ENCODE peak calls at places on chromosomes 6 and 20, in ten cellular contexts. O is cardiac muscle cell, F is pancreas, K is esophagus muscularis mucosa, Z is H9, T is adrenal gland, Q is left ventricle myocardium inferior, D is vagina, M is upper lobe of right lung, L is ovary. B is an unnamed sample. For H3K4me1 and H3K9me3, the result is how much of the 10 kb centered on the place peaks cover.

GRCh38 chr20:37245181-37245580 is 16.4 kb downstream of the GHRH start:
- DNase-seq in O (no peak), F (no peak), K (no peak), Z (no peak), T (no peak), Q (no peak), D (no peak), M (no peak), L (no peak), B (no peak)

GRCh38 chr20:50668326-50668725 is 23.0 kb downstream of the RIPOR3 start:
- DNase-seq in O (no peak), F (no peak), K (no peak), Z (no peak), T (no peak), Q (no peak), D (no peak), M (no peak), L (no peak), B (no peak)

GRCh38 chr6:106182455-106182854 is 96.3 kb downstream of the PRDM1 start:
- DNase-seq in O (no peak), F (no peak), K (no peak), Z (no peak), T (no peak), Q (no peak), D (no peak), M (no peak), L (no peak), B (no peak)

GRCh38 chr6:57147955-57148858 is 23.9 kb upstream of the BAG2 start:
- DNase-seq in O (no peak), F (no peak), K (no peak), Z (no peak), T (no peak), Q (no peak), D (no peak), M (no peak), L (no peak), B (no peak)

GRCh38 chr20:16167423-16167822 is 405.8 kb downstream of the KIF16B start:
- DNase-seq in O (no peak), F (no peak), K (no peak), Z (no peak), T (no peak), Q (no peak), D (no peak), M (no peak), L (no peak), B (no peak)

GRCh38 chr20:63080811-63081210 is 74.0 kb upstream of the BHLHE23 start:
- DNase-seq in O (no peak), F (no peak), K (no peak), Z (no peak), T (no peak), Q (no peak), D (no peak), M (no peak), L (no peak), B (no peak)

GRCh38 chr20:32945710-32946221 is 58.5 kb downstream of the SUN5 start:
- DNase-seq in O (peak), F (no peak), K (no peak), Z (no peak), T (no peak), Q (no peak), D (no peak), M (no peak), L (no peak), B (no peak)

GRCh38 chr20:3923818-3924217 is 34.6 kb downstream of the PANK2 start:
- DNase-seq in O (peak), F (no peak), K (no peak), Z (no peak), T (no peak), Q (no peak), D (no peak), M (no peak), L (no peak), B (no peak)

GRCh38 chr6:44002591-44003344 is 124.5 kb downstream of the MRPL14 start:
- DNase-seq in O (peak), F (peak), K (no peak), Z (peak), T (peak), Q (peak), D (no peak), M (peak), L (peak), B (peak)

GRCh38 chr6:143401060-143401426 is 49.5 kb downstream of the ADAT2 start:
- DNase-seq in O (no peak), F (no peak), K (no peak), Z (no peak), T (no peak), Q (no peak), D (no peak), M (no peak), L (no peak), B (no peak)

GRCh38 chr6:143400258-143401059 is 50.0 kb downstream of the ADAT2 start:
- DNase-seq in O (peak), F (no peak), K (no peak), Z (no peak), T (peak), Q (no peak), D (no peak), M (no peak), L (no peak), B (no peak)

GRCh38 chr6:143405381-143406154 is 44.9 kb downstream of the ADAT2 start:
- DNase-seq in O (peak), F (no peak), K (no peak), Z (no peak), T (no peak), Q (no peak), D (no peak), M (no peak), L (no peak), B (no peak)

GRCh38 chr6:143401636-143402370 is 48.7 kb downstream of the ADAT2 start:
- DNase-seq in O (no peak), F (no peak), K (no peak), Z (no peak), T (no peak), Q (no peak), D (no peak), M (no peak), L (no peak), B (no peak)

DNA sequence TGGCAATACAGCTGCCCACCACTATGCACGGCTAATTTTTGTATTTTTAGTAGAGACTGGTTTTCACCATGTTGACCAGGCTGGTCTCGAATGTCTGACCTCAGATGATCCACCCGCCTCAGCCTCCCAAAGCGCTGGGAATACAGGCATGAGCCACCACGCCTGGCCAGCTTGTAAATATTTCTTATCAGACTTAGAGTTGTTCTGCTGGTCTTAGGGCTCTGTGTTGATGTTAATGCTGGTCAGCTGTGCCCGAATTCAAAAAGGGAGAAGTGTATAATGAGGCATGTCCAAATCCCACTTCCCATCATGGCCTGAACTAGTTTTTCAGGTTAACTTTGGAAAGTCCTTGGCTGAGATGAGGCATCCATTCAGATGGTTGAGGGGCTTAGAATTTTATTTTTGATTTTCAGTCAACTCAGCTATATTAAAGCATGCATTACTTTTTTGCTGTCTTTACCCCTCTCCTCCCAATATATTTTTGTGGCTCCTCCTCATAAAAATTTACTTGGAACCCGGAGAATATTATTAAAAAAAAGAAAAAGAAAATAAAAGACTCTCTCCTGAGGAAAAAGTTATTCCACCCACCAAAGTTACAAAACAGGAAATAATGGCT is 47.7 kb downstream of the ADAT2 start:
- DNase-seq in O (no peak), F (no peak), K (no peak), Z (no peak), T (no peak), Q (no peak), D (no peak), M (no peak), L (no peak), B (no peak)
- H3K4me1 ChIP-seq in O (under half), F (under half), K (under half), Z (under half), T (under half), Q (under half), D (under half), M (under half), L (under half), B (under half)

GRCh38 chr6:30101939-30102700 is 10.8 kb downstream of the TRIM31 start:
- DNase-seq in O (peak), F (peak), K (peak), Z (peak), T (peak), Q (peak), D (peak), M (peak), L (peak), B (peak)
- TF ChIP-seq CTCF in O (peak), F (no peak), K (peak), Z (no peak), T (no peak), Q (peak), D (no peak), M (no peak), L (no peak), B (no peak)

GRCh38 chr6:139204978-139205377 is 70.1 kb downstream of the HECA start:
- DNase-seq in O (no peak), F (no peak), K (no peak), Z (no peak), T (no peak), Q (no peak), D (no peak), M (no peak), L (no peak), B (no peak)
- H3K9me3 ChIP-seq in O (under half), F (under half), K (under half), Z (under half), T (under half), Q (half or more), D (under half), M (under half), L (under half), B (under half)

GRCh38 chr20:59945175-59945574 is 5.0 kb downstream of the FAM217B start:
- DNase-seq in O (no peak), F (no peak), K (no peak), Z (no peak), T (no peak), Q (no peak), D (no peak), M (no peak), L (no peak), B (no peak)
- H3K4me1 ChIP-seq in O (under half), F (under half), K (half or more), Z (under half), T (under half), Q (half or more), D (under half), M (under half), L (under half), B (under half)

GRCh38 chr6:30394139-30394538 is 49.2 kb downstream of the RPP21 start:
- DNase-seq in O (no peak), F (no peak), K (no peak), Z (no peak), T (no peak), Q (no peak), D (no peak), M (no peak), L (no peak), B (peak)

GRCh38 chr6:30399390-30400058 is 54.6 kb downstream of the RPP21 start:
- DNase-seq in O (peak), F (no peak), K (no peak), Z (no peak), T (no peak), Q (no peak), D (no peak), M (no peak), L (no peak), B (no peak)

GRCh38 chr6:30396833-30397479 is 52.0 kb downstream of the RPP21 start:
- DNase-seq in O (peak), F (peak), K (peak), Z (peak), T (peak), Q (peak), D (no peak), M (peak), L (peak), B (peak)

DNA sequence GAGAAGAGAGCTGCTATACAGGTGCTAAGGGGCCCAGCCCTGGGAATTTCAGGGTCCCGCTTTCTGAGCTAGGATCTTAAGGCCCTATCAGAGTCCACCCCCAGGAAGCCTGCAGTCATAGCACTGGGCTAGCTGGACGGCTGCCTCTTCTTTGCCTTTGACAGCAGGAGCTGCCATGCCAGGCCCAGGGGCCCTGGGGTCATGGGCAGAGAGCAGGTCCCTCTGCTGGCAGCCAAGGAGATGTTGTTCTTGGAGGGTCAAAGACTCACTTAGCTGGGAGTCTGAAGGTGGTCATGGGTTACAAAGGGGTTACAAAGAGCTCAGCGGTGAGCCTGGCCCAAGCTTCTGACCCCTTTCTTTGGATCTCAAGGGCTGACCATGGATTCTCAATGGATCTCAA is 52.7 kb downstream of the RPP21 start:
- DNase-seq in O (no peak), F (no peak), K (no peak), Z (peak), T (no peak), Q (no peak), D (no peak), M (no peak), L (no peak), B (no peak)
- TF ChIP-seq CTCF in O (no peak), F (no peak), K (no peak), Z (peak), T (no peak), Q (no peak), D (no peak), M (no peak), L (no peak), B (no peak)

DNA sequence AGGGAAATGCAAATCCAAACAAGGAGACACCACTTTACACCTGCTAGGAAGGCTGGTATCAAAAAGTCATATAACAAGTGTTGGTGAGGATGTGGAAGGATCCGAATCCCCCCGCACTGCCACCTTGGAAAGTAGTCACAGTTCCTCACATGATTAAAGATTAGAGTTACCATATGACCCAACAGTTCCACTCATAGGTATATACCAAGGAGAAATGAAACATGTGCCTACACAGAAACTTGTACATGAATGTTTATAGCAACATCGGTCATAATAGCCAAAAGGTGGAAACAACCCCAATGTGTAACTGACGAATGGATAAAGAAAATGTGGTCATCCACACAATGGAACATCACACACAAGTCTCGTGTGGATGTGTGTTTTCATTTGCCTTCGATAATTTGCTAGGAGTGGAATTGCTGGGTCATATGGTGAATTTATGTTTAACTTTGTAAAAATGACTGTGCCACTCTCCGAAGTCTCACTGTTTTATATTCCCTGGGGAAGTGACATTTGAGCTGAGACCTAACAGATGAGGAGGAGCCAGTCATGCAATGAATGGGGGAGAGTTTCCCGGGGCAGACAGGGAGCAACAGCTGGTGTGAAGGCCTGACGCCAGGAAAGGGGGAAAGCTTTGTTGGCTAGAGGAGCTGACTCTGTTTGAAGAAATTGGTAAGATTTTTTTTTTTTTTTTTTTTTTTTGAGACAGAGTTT is 125.9 kb upstream of the MLN start:
- DNase-seq in O (no peak), F (peak), K (no peak), Z (no peak), T (no peak), Q (peak), D (no peak), M (no peak), L (peak), B (peak)
- H3K9me3 ChIP-seq in O (under half), F (under half), K (under half), Z (under half), T (under half), Q (under half), D (under half), M (under half), L (under half), B (under half)

GRCh38 chr6:39227476-39227875 is 1.8 kb downstream of the KCNK5 start:
- DNase-seq in O (no peak), F (no peak), K (no peak), Z (no peak), T (no peak), Q (no peak), D (no peak), M (no peak), L (no peak), B (no peak)
- H3K4me1 ChIP-seq in O (under half), F (under half), K (under half), Z (under half), T (under half), Q (under half), D (under half), M (under half), L (under half), B (under half)

DNA sequence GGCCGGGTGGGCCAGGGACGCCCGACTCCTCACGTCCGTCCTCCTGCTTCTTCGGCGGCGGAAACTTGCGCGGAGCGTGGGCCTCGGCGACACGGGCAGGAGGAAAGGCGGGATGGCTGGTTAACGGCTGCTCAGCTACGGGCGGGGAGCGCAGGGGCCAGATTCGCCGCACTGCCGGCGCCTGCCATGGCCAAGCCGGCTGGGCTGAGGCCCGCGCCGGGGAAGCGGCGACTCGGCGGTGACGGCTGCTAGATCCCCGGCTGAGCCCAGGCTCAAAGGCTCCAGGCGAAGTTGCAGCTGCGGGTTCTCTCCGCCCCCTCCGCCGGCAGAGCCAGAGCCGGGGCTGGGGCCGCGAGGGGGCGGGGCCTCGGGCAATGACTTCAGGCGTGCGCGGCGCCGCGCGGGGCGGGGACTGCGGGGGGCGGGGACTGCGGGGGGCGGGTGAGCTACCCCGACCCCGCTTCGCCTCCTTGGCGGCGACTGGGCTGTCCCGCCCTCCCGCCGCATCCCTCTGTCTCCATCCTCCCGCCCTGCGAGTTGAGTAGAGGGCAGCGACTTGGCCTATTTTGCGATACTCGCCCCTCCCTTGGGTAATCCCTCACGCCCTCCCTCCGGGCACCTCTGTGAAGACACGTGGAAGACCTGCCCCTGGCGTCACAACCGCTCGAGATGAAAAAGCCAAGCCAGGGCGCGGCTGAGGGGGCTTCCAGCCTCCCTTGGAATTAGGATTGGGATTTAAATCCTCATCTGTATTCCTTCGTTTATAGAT is at the start of gene CEP85L:
- DNase-seq in O (peak), F (peak), K (peak), Z (peak), T (peak), Q (peak), D (peak), M (peak), L (peak), B (peak)
- TF ChIP-seq CTCF in O (no peak), F (no peak), K (peak), Z (no peak), T (peak), Q (no peak), D (no peak), M (no peak), L (peak), B (no peak)

GRCh38 chr20:42138711-42139110 is 520.5 kb upstream of the CHD6 start:
- DNase-seq in O (no peak), F (no peak), K (no peak), Z (no peak), T (no peak), Q (no peak), D (no peak), M (no peak), L (no peak), B (no peak)
- H3K9me3 ChIP-seq in O (under half), F (under half), K (under half), Z (under half), T (under half), Q (under half), D (under half), M (under half), L (under half), B (under half)